ENCODE peak calls at places on chromosome 3, in six cellular contexts. W, E, D, C, Y and L are unnamed samples.

GRCh38 chr3:6994081-6994668 is 133.3 kb downstream of the GRM7 start:
- DNase-seq in W (no peak), E (no peak), D (peak; percentile 19), C (no peak), Y (peak; percentile 12), L (peak; percentile 41)

GRCh38 chr3:63809607-63810006 is 9.5 kb upstream of the C3orf49 start:
- DNase-seq in W (peak; percentile 47), E (peak; percentile 19), D (no peak), C (no peak), Y (peak; percentile 61), L (no peak)

GRCh38 chr3:43766672-43767465 is 76.1 kb downstream of the ABHD5 start:
- DNase-seq in W (peak; percentile 77), E (peak; percentile 90), D (no peak), C (no peak), Y (no peak), L (peak; percentile 80)

GRCh38 chr3:107999215-107999775 is 91.5 kb downstream of the CD47 start:
- DNase-seq in W (no peak), E (peak; percentile 60), D (no peak), C (no peak), Y (no peak), L (peak; percentile 81)

GRCh38 chr3:117302448-117302847 is 592.9 kb downstream of the TUSC7 start:
- DNase-seq in W (peak; percentile 4), E (no peak), D (no peak), C (no peak), Y (no peak), L (no peak)

GRCh38 chr3:154480033-154480432 is 50.0 kb upstream of the GPR149 start:
- DNase-seq in W (no peak), E (no peak), D (no peak), C (no peak), Y (no peak), L (no peak)

GRCh38 chr3:66675383-66675782 is 174.6 kb upstream of the LRIG1 start:
- DNase-seq in W (peak; percentile 74), E (no peak), D (no peak), C (no peak), Y (peak; percentile 47), L (no peak)

GRCh38 chr3:18964640-18965039 is 183.7 kb upstream of the KCNH8 start:
- DNase-seq in W (no peak), E (no peak), D (no peak), C (peak; percentile 71), Y (no peak), L (no peak)

GRCh38 chr3:184335661-184336483 is 1.5 kb upstream of the FAM131A start:
- DNase-seq in W (peak; percentile 78), E (peak; percentile 89), D (peak; percentile 94), C (peak; percentile 80), Y (peak; percentile 81), L (peak; percentile 97)

GRCh38 chr3:184336484-184337230 is 743 bp upstream of the FAM131A start:
- DNase-seq in W (peak; percentile 65), E (peak; percentile 78), D (peak; percentile 75), C (no peak), Y (peak; percentile 68), L (peak; percentile 95)

GRCh38 chr3:184334470-184335158 is 2.8 kb upstream of the FAM131A start:
- DNase-seq in W (peak; percentile 86), E (peak; percentile 92), D (peak; percentile 52), C (no peak), Y (peak; percentile 83), L (peak; percentile 90)

GRCh38 chr3:184333700-184334099 is 3.7 kb upstream of the FAM131A start:
- DNase-seq in W (no peak), E (no peak), D (no peak), C (no peak), Y (no peak), L (peak; percentile 65)

GRCh38 chr3:184335291-184335660 is 2.1 kb upstream of the FAM131A start:
- DNase-seq in W (no peak), E (peak; percentile 42), D (no peak), C (no peak), Y (no peak), L (no peak)
- H3K4me2 ChIP-seq in W (peak overlapping the region; percentile 76), E (no peak overlapping the region), D (peak overlapping the region; percentile 75), C (peak overlapping the region; percentile 68), Y (peak overlapping the region; percentile 72), L (peak overlapping the region; percentile 94)

GRCh38 chr3:187949093-187949820 is 204.0 kb upstream of the BCL6 start:
- DNase-seq in W (no peak), E (no peak), D (no peak), C (no peak), Y (no peak), L (no peak)

GRCh38 chr3:187946031-187946691 is 200.9 kb upstream of the BCL6 start:
- DNase-seq in W (peak; percentile 85), E (peak; percentile 74), D (peak; percentile 17), C (no peak), Y (peak; percentile 70), L (peak; percentile 92)

GRCh38 chr3:187946981-187947380 is 201.7 kb upstream of the BCL6 start:
- DNase-seq in W (no peak), E (no peak), D (no peak), C (no peak), Y (no peak), L (no peak)

GRCh38 chr3:187950671-187951070 is 203.3 kb upstream of the LPP start:
- DNase-seq in W (no peak), E (no peak), D (no peak), C (no peak), Y (no peak), L (no peak)

GRCh38 chr3:187947927-187948682 is 202.8 kb upstream of the BCL6 start:
- DNase-seq in W (no peak), E (no peak), D (no peak), C (no peak), Y (no peak), L (peak; percentile 53)
- H3K4me1 ChIP-seq in W (peaks cover 11% of the 10 kb centered on the region), E (peaks cover 14% of the 10 kb centered on the region), D (peaks cover 6% of the 10 kb centered on the region), C (peaks cover 8% of the 10 kb centered on the region), Y (no peaks in the 10 kb centered on the region), L (peaks cover 23% of the 10 kb centered on the region)

DNA sequence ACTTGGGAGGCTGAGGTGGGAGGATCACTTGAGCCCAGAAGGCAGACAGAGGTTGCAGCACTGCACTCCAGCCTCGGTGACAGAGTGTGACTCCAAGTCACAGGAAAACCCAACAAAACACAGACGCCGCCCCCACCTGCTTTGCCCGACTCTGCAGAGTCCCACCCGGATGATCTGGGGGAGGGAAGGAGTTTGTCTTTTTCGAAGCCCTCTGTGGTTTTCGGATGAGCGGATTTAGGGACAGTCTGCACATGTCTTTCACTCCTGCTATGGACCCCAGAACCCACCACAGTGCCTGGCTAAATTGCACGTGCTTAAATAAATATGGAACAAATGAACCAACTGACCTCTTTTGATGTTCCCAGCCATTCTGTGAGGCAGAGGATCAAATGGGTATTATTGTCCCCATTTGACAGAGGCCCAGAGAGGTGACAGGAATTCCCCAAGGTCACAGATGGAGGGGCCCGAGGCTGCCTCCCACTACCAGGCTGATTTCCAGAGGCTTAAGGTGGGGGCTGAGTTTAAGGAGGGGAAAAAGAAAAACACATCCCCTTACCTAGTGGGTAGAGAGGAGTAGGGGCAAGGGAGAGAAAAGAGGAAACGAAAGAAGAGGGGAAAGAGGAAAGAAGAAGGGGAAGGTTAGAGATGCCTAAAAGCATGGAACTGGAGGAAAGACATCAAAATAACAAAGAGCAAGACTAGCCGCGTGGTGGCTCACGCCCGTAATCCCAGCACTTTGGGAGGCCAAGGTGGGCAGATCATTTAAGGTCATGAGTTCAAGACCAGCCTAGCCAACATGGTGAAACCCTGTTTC is 59.4 kb upstream of the TFRC start:
- DNase-seq in W (no peak), E (no peak), D (no peak), C (no peak), Y (no peak), L (peak; percentile 74)
- H2AFZ ChIP-seq in W (no peak overlapping the region), E (no peak overlapping the region), D (no peak overlapping the region), C (no peak overlapping the region), Y (no peak overlapping the region), L (no peak overlapping the region)

GRCh38 chr3:36763850-36764703 is at the start of gene DCLK3:
- DNase-seq in W (no peak), E (peak; percentile 19), D (peak; percentile 37), C (no peak), Y (no peak), L (peak; percentile 82)
- H3K4me2 ChIP-seq in W (no peak within 1 kb of the TSS), E (peak within 1 kb of the TSS; percentile 20), D (peak within 1 kb of the TSS; percentile 80), C (no peak within 1 kb of the TSS), Y (no peak within 1 kb of the TSS), L (peak within 1 kb of the TSS; percentile 58)

GRCh38 chr3:39149498-39150169 is 3.8 kb downstream of the CSRNP1 start:
- DNase-seq in W (no peak), E (peak; percentile 12), D (no peak), C (no peak), Y (no peak), L (no peak)
- H3K4me1 ChIP-seq in W (peaks cover 54% of the 10 kb centered on the region), E (peaks cover 62% of the 10 kb centered on the region), D (peaks cover 69% of the 10 kb centered on the region), C (peaks cover 71% of the 10 kb centered on the region), Y (peaks cover 52% of the 10 kb centered on the region), L (peaks cover 64% of the 10 kb centered on the region)

DNA sequence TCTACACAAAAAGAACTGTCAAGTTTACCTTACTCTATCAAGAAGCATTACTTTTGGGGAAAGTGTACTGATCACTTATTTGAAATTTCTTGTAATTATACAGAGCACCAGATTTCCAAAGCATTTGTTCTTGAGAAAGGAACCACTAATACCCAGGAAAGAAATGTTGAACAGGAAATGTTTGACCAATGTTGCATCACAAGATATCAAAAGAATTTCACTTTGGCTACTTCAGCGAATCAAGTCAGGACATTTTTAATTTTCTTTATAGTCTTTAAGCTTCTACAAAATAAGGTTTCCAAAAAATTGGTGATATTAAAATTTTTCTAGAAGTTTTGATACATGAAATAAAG is 422.0 kb downstream of the MECOM start:
- DNase-seq in W (peak; percentile 65), E (peak; percentile 60), D (no peak), C (no peak), Y (peak; percentile 52), L (no peak)
- H2AFZ ChIP-seq in W (no peak overlapping the region), E (peak overlapping the region; percentile 87), D (no peak overlapping the region), C (no peak overlapping the region), Y (no peak overlapping the region), L (no peak overlapping the region)

GRCh38 chr3:112976001-112976400 is 1.1 kb upstream of the CD200R1 start:
- DNase-seq in W (no peak), E (no peak), D (no peak), C (no peak), Y (no peak), L (no peak)
- H3K4me2 ChIP-seq in W (no peak overlapping the region), E (no peak overlapping the region), D (no peak overlapping the region), C (no peak overlapping the region), Y (no peak overlapping the region), L (no peak overlapping the region)

DNA sequence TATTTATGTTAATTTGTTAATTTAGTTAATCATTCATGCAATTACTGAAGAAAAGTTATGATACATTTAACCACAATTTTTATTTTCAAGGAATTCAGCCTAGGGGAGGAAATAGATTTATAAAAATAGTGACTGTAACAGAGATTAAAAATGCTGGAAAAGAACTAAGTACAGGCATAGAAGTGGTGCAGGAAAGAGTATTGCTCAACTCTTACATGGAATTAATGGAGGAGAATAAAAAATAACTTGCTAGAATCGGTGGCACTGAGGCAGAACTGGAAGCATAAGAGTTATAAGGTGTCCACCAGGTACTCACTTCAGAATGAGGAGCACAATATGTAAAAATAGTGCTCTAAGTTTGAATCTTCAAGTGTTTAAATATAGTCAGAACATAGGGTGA is 13.5 kb upstream of the OR5AC2 start:
- DNase-seq in W (no peak), E (no peak), D (no peak), C (no peak), Y (no peak), L (no peak)
- H3K4me1 ChIP-seq in W (no peaks in the 10 kb centered on the region), E (no peaks in the 10 kb centered on the region), D (no peaks in the 10 kb centered on the region), C (no peaks in the 10 kb centered on the region), Y (no peaks in the 10 kb centered on the region), L (no peaks in the 10 kb centered on the region)

GRCh38 chr3:21330293-21330692 is 420.7 kb downstream of the ZNF385D start:
- DNase-seq in W (no peak), E (no peak), D (no peak), C (no peak), Y (no peak), L (no peak)
- H2AFZ ChIP-seq in W (no peak overlapping the region), E (no peak overlapping the region), D (no peak overlapping the region), C (peak overlapping the region; percentile 51), Y (no peak overlapping the region), L (no peak overlapping the region)